ENCODE peak calls at places on chromosomes 5 and 9, in six cellular contexts. One of them, this sample, is unnamed.
A peak's percentile ranks its signal among the peaks of the same experiment; 100 is the strongest.

GRCh38 chr5:35926389-35927051 is 11.9 kb downstream of the CAPSL start:
- DNase-seq in dorsolateral prefrontal cortex: no peak
- DNase-seq in NCI-H146: peak; percentile 19
- DNase-seq in NCI-H187: peak; percentile 31
- DNase-seq in NCI-H460: peak; percentile 45
- DNase-seq in CD4-positive, CD25-positive, alpha-beta regulatory T cell: peak; percentile 76
- DNase-seq in this sample: peak; percentile 17

GRCh38 chr9:104984121-104984520 is 56.2 kb upstream of the ABCA1 start:
- DNase-seq in NCI-H187: no peak
- DNase-seq in NCI-H460: no peak
- DNase-seq in CD4-positive, CD25-positive, alpha-beta regulatory T cell: no peak
- DNase-seq in dorsolateral prefrontal cortex: no peak
- DNase-seq in NCI-H146: no peak
- DNase-seq in this sample: no peak

GRCh38 chr9:93697352-93698139 is 121.2 kb downstream of the PHF2 start:
- DNase-seq in NCI-H146: peak; percentile 91
- DNase-seq in NCI-H187: peak; percentile 72
- DNase-seq in dorsolateral prefrontal cortex: no peak
- DNase-seq in CD4-positive, CD25-positive, alpha-beta regulatory T cell: no peak
- DNase-seq in NCI-H460: no peak
- DNase-seq in this sample: no peak

GRCh38 chr9:117488659-117489058 is 73.8 kb upstream of the ASTN2 start:
- DNase-seq in NCI-H460: no peak
- DNase-seq in NCI-H146: no peak
- DNase-seq in CD4-positive, CD25-positive, alpha-beta regulatory T cell: no peak
- DNase-seq in dorsolateral prefrontal cortex: no peak
- DNase-seq in NCI-H187: no peak
- DNase-seq in this sample: no peak

GRCh38 chr5:154740957-154741356 is 14.2 kb upstream of the LARP1 start:
- DNase-seq in dorsolateral prefrontal cortex: peak; percentile 62
- DNase-seq in CD4-positive, CD25-positive, alpha-beta regulatory T cell: no peak
- DNase-seq in NCI-H460: no peak
- DNase-seq in NCI-H187: no peak
- DNase-seq in NCI-H146: no peak
- DNase-seq in this sample: no peak

GRCh38 chr5:139670369-139671095 is 22.4 kb downstream of the CXXC5 start:
- DNase-seq in NCI-H460: no peak
- DNase-seq in NCI-H187: no peak
- DNase-seq in NCI-H146: peak; percentile 36
- DNase-seq in dorsolateral prefrontal cortex: peak; percentile 46
- DNase-seq in CD4-positive, CD25-positive, alpha-beta regulatory T cell: peak; percentile 26
- DNase-seq in this sample: peak; percentile 45

GRCh38 chr9:127463891-127464290 is 12.6 kb downstream of the LRSAM1 start:
- DNase-seq in dorsolateral prefrontal cortex: no peak
- DNase-seq in NCI-H460: no peak
- DNase-seq in CD4-positive, CD25-positive, alpha-beta regulatory T cell: no peak
- DNase-seq in NCI-H146: no peak
- DNase-seq in NCI-H187: no peak
- DNase-seq in this sample: no peak

GRCh38 chr9:99433555-99433954 is 211.5 kb downstream of the SEC61B start:
- DNase-seq in NCI-H187: no peak
- DNase-seq in NCI-H460: peak; percentile 57
- DNase-seq in CD4-positive, CD25-positive, alpha-beta regulatory T cell: no peak
- DNase-seq in dorsolateral prefrontal cortex: no peak
- DNase-seq in NCI-H146: no peak
- DNase-seq in this sample: peak; percentile 53

GRCh38 chr9:100324594-100325200 is 28.0 kb downstream of the TEX10 start:
- DNase-seq in NCI-H460: peak; percentile 20
- DNase-seq in NCI-H187: no peak
- DNase-seq in NCI-H146: peak; percentile 1
- DNase-seq in CD4-positive, CD25-positive, alpha-beta regulatory T cell: peak; percentile 46
- DNase-seq in dorsolateral prefrontal cortex: no peak
- DNase-seq in this sample: peak; percentile 9

GRCh38 chr5:171242521-171242920 is 66.5 kb upstream of the TLX3 start:
- DNase-seq in NCI-H187: no peak
- DNase-seq in NCI-H146: no peak
- DNase-seq in NCI-H460: no peak
- DNase-seq in dorsolateral prefrontal cortex: no peak
- DNase-seq in CD4-positive, CD25-positive, alpha-beta regulatory T cell: no peak
- DNase-seq in this sample: no peak

GRCh38 chr9:18743976-18744375 is 270.0 kb downstream of the ADAMTSL1 start:
- DNase-seq in NCI-H187: no peak
- DNase-seq in dorsolateral prefrontal cortex: no peak
- DNase-seq in NCI-H146: no peak
- DNase-seq in CD4-positive, CD25-positive, alpha-beta regulatory T cell: no peak
- DNase-seq in NCI-H460: no peak
- DNase-seq in this sample: no peak

GRCh38 chr5:81486711-81487110 is 92.8 kb upstream of the ACOT12 start:
- DNase-seq in NCI-H146: no peak
- DNase-seq in NCI-H187: no peak
- DNase-seq in dorsolateral prefrontal cortex: no peak
- DNase-seq in NCI-H460: peak; percentile 7
- DNase-seq in CD4-positive, CD25-positive, alpha-beta regulatory T cell: no peak
- DNase-seq in this sample: no peak

GRCh38 chr5:179698935-179699639 is at the start of gene CANX:
- DNase-seq in dorsolateral prefrontal cortex: no peak
- DNase-seq in CD4-positive, CD25-positive, alpha-beta regulatory T cell: no peak
- DNase-seq in NCI-H187: no peak
- DNase-seq in NCI-H460: no peak
- DNase-seq in NCI-H146: no peak
- DNase-seq in this sample: no peak

GRCh38 chr5:36407396-36407795 is 105.7 kb upstream of the RANBP3L start:
- DNase-seq in NCI-H460: no peak
- DNase-seq in CD4-positive, CD25-positive, alpha-beta regulatory T cell: no peak
- DNase-seq in NCI-H187: no peak
- DNase-seq in dorsolateral prefrontal cortex: no peak
- DNase-seq in NCI-H146: no peak
- DNase-seq in this sample: no peak

GRCh38 chr5:32342656-32343055 is 29.9 kb upstream of the MTMR12 start:
- DNase-seq in dorsolateral prefrontal cortex: no peak
- DNase-seq in NCI-H460: no peak
- DNase-seq in NCI-H187: no peak
- DNase-seq in CD4-positive, CD25-positive, alpha-beta regulatory T cell: no peak
- DNase-seq in NCI-H146: no peak
- DNase-seq in this sample: no peak

GRCh38 chr5:33501899-33502298 is 61.1 kb downstream of the TARS1 start:
- DNase-seq in dorsolateral prefrontal cortex: no peak
- DNase-seq in NCI-H187: no peak
- DNase-seq in NCI-H460: no peak
- DNase-seq in NCI-H146: no peak
- DNase-seq in CD4-positive, CD25-positive, alpha-beta regulatory T cell: no peak
- DNase-seq in this sample: no peak

GRCh38 chr5:87526131-87526530 is 113.4 kb upstream of the CCNH start:
- DNase-seq in dorsolateral prefrontal cortex: no peak
- DNase-seq in NCI-H187: no peak
- DNase-seq in NCI-H146: no peak
- DNase-seq in NCI-H460: no peak
- DNase-seq in CD4-positive, CD25-positive, alpha-beta regulatory T cell: no peak
- DNase-seq in this sample: no peak

GRCh38 chr5:108143581-108143980 is 238.3 kb downstream of the FBXL17 start:
- DNase-seq in CD4-positive, CD25-positive, alpha-beta regulatory T cell: no peak
- DNase-seq in NCI-H146: no peak
- DNase-seq in NCI-H460: no peak
- DNase-seq in NCI-H187: no peak
- DNase-seq in dorsolateral prefrontal cortex: no peak
- DNase-seq in this sample: no peak

GRCh38 chr5:149834246-149834855 is 104.2 kb downstream of the PPARGC1B start:
- DNase-seq in CD4-positive, CD25-positive, alpha-beta regulatory T cell: peak; percentile 53
- DNase-seq in NCI-H460: peak; percentile 71
- DNase-seq in NCI-H146: peak; percentile 58
- DNase-seq in NCI-H187: no peak
- DNase-seq in dorsolateral prefrontal cortex: no peak
- DNase-seq in this sample: peak; percentile 60

GRCh38 chr5:133977858-133978257 is 9.4 kb upstream of the C5orf15 start:
- DNase-seq in NCI-H187: no peak
- DNase-seq in dorsolateral prefrontal cortex: no peak
- DNase-seq in NCI-H460: no peak
- DNase-seq in CD4-positive, CD25-positive, alpha-beta regulatory T cell: no peak
- DNase-seq in NCI-H146: no peak
- DNase-seq in this sample: no peak

GRCh38 chr9:129317179-129318011 is 139.3 kb upstream of the IER5L start:
- DNase-seq in dorsolateral prefrontal cortex: peak; percentile 82
- DNase-seq in NCI-H187: no peak
- DNase-seq in NCI-H146: no peak
- DNase-seq in CD4-positive, CD25-positive, alpha-beta regulatory T cell: no peak
- DNase-seq in NCI-H460: no peak
- DNase-seq in this sample: peak; percentile 69

GRCh38 chr5:139806726-139807646 is 11.4 kb downstream of the PSD2 start:
- DNase-seq in NCI-H460: no peak
- DNase-seq in NCI-H146: no peak
- DNase-seq in dorsolateral prefrontal cortex: peak; percentile 65
- DNase-seq in NCI-H187: no peak
- DNase-seq in CD4-positive, CD25-positive, alpha-beta regulatory T cell: no peak
- DNase-seq in this sample: no peak

GRCh38 chr9:89185980-89186379 is 7.4 kb upstream of the SHC3 start:
- DNase-seq in dorsolateral prefrontal cortex: no peak
- DNase-seq in NCI-H460: peak; percentile 38
- DNase-seq in NCI-H187: no peak
- DNase-seq in CD4-positive, CD25-positive, alpha-beta regulatory T cell: no peak
- DNase-seq in NCI-H146: no peak
- DNase-seq in this sample: no peak

GRCh38 chr5:150615141-150615699 is 25.2 kb upstream of the SYNPO start:
- DNase-seq in CD4-positive, CD25-positive, alpha-beta regulatory T cell: no peak
- DNase-seq in NCI-H460: no peak
- DNase-seq in dorsolateral prefrontal cortex: no peak
- DNase-seq in NCI-H146: no peak
- DNase-seq in NCI-H187: no peak
- DNase-seq in this sample: no peak

GRCh38 chr9:20387062-20387461 is 235.2 kb downstream of the MLLT3 start:
- DNase-seq in dorsolateral prefrontal cortex: no peak
- DNase-seq in CD4-positive, CD25-positive, alpha-beta regulatory T cell: no peak
- DNase-seq in NCI-H146: no peak
- DNase-seq in NCI-H460: no peak
- DNase-seq in NCI-H187: no peak
- DNase-seq in this sample: no peak

GRCh38 chr5:151255621-151256286 is 2.8 kb downstream of the GM2A start:
- DNase-seq in CD4-positive, CD25-positive, alpha-beta regulatory T cell: no peak
- DNase-seq in dorsolateral prefrontal cortex: no peak
- DNase-seq in NCI-H187: no peak
- DNase-seq in NCI-H460: no peak
- DNase-seq in NCI-H146: no peak
- DNase-seq in this sample: no peak

GRCh38 chr5:143086851-143087637 is 316.4 kb downstream of the NR3C1 start:
- DNase-seq in CD4-positive, CD25-positive, alpha-beta regulatory T cell: no peak
- DNase-seq in NCI-H460: no peak
- DNase-seq in NCI-H146: no peak
- DNase-seq in NCI-H187: no peak
- DNase-seq in dorsolateral prefrontal cortex: no peak
- DNase-seq in this sample: peak; percentile 17

GRCh38 chr5:115522832-115523365 is 21.7 kb downstream of the FEM1C start:
- DNase-seq in NCI-H460: no peak
- DNase-seq in NCI-H187: no peak
- DNase-seq in NCI-H146: no peak
- DNase-seq in dorsolateral prefrontal cortex: no peak
- DNase-seq in CD4-positive, CD25-positive, alpha-beta regulatory T cell: no peak
- DNase-seq in this sample: no peak

GRCh38 chr5:32916648-32917047 is 205.5 kb downstream of the NPR3 start:
- DNase-seq in NCI-H146: no peak
- DNase-seq in CD4-positive, CD25-positive, alpha-beta regulatory T cell: no peak
- DNase-seq in dorsolateral prefrontal cortex: no peak
- DNase-seq in NCI-H460: peak; percentile 43
- DNase-seq in NCI-H187: no peak
- DNase-seq in this sample: peak; percentile 33

GRCh38 chr5:136080113-136080482 is 51.3 kb downstream of the TGFBI start:
- DNase-seq in CD4-positive, CD25-positive, alpha-beta regulatory T cell: no peak
- DNase-seq in NCI-H146: no peak
- DNase-seq in dorsolateral prefrontal cortex: no peak
- DNase-seq in NCI-H460: no peak
- DNase-seq in NCI-H187: no peak
- DNase-seq in this sample: no peak

GRCh38 chr5:115946655-115947054 is 15.6 kb upstream of the LVRN start:
- DNase-seq in NCI-H146: no peak
- DNase-seq in NCI-H460: no peak
- DNase-seq in NCI-H187: no peak
- DNase-seq in dorsolateral prefrontal cortex: no peak
- DNase-seq in CD4-positive, CD25-positive, alpha-beta regulatory T cell: no peak
- DNase-seq in this sample: no peak